ENCODE peak calls at places on chromosomes 12 and 14, in five cellular contexts. X is IMR-90, R is cardiac muscle cell, Y is SK-N-SH, M is hepatocyte. Q is an unnamed sample.

GRCh38 chr12:76029982-76030377 is 1.6 kb downstream of the PHLDA1 start:
- DNase-seq in X (peak; percentile 49), M (peak; percentile 35), Y (peak; percentile 49), R (peak; percentile 70), Q (peak; percentile 59)

GRCh38 chr12:4819654-4820053 is 90.1 kb upstream of the KCNA1 start:
- DNase-seq in X (peak; percentile 13), M (no peak), R (no peak), Y (no peak), Q (no peak)

GRCh38 chr12:70590051-70590450 is 47.2 kb downstream of the PTPRB start:
- DNase-seq in Y (peak; percentile 65), M (peak; percentile 86), X (peak; percentile 77), R (peak; percentile 90), Q (peak; percentile 63)

GRCh38 chr12:93632383-93632782 is 44.8 kb upstream of the CRADD start:
- DNase-seq in Y (no peak), M (no peak), R (no peak), X (no peak), Q (no peak)

GRCh38 chr12:25972783-25973182 is 14.3 kb downstream of the RASSF8 start:
- DNase-seq in X (peak; percentile 79), M (no peak), R (peak; percentile 74), Y (no peak), Q (no peak)

GRCh38 chr14:68749487-68750475 is 43.1 kb downstream of the ZFP36L1 start:
- DNase-seq in R (no peak), Y (no peak), X (peak; percentile 41), M (peak; percentile 76), Q (no peak)

GRCh38 chr14:104724981-104725771 is 1.1 kb downstream of the ADSS1 start:
- DNase-seq in M (peak; percentile 67), R (peak; percentile 62), X (no peak), Y (peak; percentile 84), Q (peak; percentile 93)

GRCh38 chr12:1047898-1048660 is 57.1 kb downstream of the ERC1 start:
- DNase-seq in R (no peak), M (no peak), X (no peak), Y (peak; percentile 66), Q (no peak)

GRCh38 chr14:23094666-23095195 is at the start of gene ACIN1:
- DNase-seq in Y (peak; percentile 82), X (peak; percentile 86), R (peak; percentile 92), M (peak; percentile 91), Q (peak; percentile 89)

GRCh38 chr14:104851896-104852663 is 13.0 kb upstream of the CEP170B start:
- DNase-seq in M (no peak), R (peak; percentile 8), X (no peak), Y (peak; percentile 17), Q (peak; percentile 58)

DNA sequence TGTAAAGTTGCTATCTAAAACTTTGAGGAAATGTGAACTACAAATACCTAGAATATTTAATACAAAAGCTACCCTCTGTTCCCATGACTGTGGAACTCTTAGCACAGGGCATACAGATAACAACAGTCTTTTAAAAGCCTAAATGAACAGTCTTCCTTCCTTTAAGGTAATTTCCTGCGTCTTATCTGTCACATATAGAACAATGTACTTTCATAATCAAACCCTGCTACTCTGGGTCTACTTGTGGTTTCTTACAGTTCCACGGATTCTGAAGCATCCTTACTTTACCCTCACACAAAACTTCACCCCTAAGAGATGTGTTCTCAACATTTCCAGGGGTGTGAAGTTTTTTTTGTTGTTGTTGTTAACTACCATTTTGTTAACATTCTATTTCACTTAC is 5.1 kb downstream of the PKP2 start:
- DNase-seq in R (peak; percentile 35), M (no peak), Y (no peak), X (no peak), Q (no peak)
- H3K4me3 ChIP-seq in R (peak overlapping the region; percentile 57), M (no peak overlapping the region), Y (no peak overlapping the region), X (no peak overlapping the region), Q (no peak overlapping the region)

DNA sequence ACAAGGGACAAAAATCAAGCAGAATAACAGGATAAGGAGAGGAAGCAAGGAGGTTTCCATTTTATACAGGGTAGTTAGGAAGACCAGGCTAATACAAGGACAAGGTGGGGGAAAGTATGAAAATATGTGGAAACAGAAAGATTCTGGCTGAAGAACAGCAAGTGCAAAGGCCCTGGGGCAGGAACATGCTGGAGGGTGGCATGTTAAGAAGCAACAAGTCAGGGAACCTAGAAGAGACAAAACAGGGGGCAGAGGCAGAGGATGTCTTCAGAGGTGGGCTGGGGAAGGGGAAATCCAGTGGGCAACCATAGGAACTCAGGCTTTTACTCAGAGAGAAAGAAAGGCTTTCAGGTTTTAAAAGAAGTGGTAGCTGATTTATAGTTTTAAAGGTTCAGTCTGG is 54.8 kb downstream of the NT5DC3 start:
- DNase-seq in Y (no peak), R (no peak), X (no peak), M (no peak), Q (no peak)
- H3K27me3 ChIP-seq in Y (no peaks in the 10 kb centered on the region), R (no peaks in the 10 kb centered on the region), X (no peaks in the 10 kb centered on the region), M (no peaks in the 10 kb centered on the region), Q (no peaks in the 10 kb centered on the region)

DNA sequence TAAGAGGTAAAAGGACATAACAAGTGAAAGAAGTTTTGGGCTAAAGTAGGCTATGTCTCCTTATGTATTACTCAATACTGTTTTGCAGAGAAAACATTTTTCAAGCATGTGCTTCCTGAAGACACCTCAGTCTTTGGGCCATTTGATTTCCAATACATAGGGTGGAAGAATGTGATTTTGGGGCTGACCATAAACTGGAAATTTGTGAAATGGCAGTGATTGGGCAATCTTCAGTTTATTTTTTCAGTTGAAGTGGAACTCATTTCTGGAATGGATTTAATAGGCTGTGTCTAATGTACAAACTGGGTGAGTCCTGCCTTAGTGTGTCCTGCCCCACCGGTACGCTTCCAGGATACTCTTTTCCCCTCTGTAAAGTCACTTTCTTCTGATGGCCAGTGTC is 2.8 kb upstream of the ACADS start:
- DNase-seq in Y (no peak), X (no peak), R (no peak), M (no peak), Q (no peak)
- H3K36me3 ChIP-seq in Y (peaks cover 38% of the 10 kb centered on the region), X (peaks cover 32% of the 10 kb centered on the region), R (peaks cover 49% of the 10 kb centered on the region), M (no peaks in the 10 kb centered on the region), Q (peaks cover 47% of the 10 kb centered on the region)

DNA sequence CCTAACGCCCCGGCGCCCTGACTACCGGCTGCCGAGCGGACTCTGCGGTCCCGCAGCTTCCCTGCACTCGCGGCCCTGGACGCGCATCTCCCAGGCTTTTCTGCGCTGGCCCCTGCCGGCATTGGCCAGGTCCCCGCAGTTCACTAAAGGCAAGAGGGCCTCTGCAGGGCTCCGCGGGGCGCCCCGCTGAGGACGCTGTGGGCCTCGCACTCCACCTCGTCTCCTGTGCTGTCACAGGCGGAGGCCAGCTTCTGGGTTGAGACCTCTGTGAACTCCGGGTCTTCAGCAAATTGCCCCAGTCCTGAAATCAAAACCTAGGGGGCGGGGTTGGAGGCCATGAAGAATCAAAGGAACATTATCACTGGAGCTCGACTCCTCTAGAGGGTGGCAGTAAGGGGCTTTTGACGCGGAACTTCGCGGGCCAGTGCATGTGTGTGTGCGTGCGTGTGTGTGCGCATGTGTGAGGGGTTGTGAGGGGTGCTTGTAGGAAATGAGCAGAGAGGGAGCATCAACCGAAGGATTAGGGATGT is 68.5 kb upstream of the CAPRIN2 start:
- DNase-seq in Y (no peak), R (peak; percentile 61), X (no peak), M (peak; percentile 74), Q (peak; percentile 79)
- H3K4me3 ChIP-seq in Y (no peak overlapping the region), R (no peak overlapping the region), X (no peak overlapping the region), M (peak overlapping the region; percentile 43), Q (peak overlapping the region; percentile 44)

DNA sequence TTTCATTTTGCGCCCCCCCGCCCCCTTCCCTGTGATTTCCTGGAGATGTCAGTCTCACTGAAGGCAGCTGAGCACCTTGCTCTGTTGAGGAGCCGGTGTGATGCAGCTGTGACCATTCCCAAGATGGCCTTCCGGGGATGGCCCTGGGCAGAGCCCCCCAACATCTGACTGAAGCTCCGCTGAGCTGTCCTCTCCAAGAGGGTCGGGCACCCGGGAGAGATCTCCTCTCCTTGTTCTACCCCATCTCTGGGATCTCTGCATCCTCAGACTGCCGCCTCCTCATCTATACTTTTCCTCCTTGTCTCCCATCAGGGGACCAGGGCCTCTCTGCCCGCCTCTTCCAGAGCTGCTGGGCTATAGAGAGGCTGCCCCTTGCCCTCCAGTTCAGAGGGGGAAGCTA is 965 bp upstream of the SMOC1 start:
- DNase-seq in M (no peak), Y (no peak), R (no peak), X (no peak), Q (peak; percentile 36)
- H3K27me3 ChIP-seq in M (peaks cover 33% of the 10 kb centered on the region), Y (peaks cover 13% of the 10 kb centered on the region), R (peaks cover 12% of the 10 kb centered on the region), X (peaks cover 2% of the 10 kb centered on the region), Q (peaks cover 37% of the 10 kb centered on the region)

GRCh38 chr12:56713345-56713744 is 11.8 kb downstream of the NACA start:
- DNase-seq in X (no peak), M (no peak), R (no peak), Y (no peak), Q (no peak)
- H3K36me3 ChIP-seq in X (peaks cover 38% of the 10 kb centered on the region), M (no peaks in the 10 kb centered on the region), R (peaks cover 33% of the 10 kb centered on the region), Y (peaks cover 47% of the 10 kb centered on the region), Q (peaks cover 28% of the 10 kb centered on the region)

DNA sequence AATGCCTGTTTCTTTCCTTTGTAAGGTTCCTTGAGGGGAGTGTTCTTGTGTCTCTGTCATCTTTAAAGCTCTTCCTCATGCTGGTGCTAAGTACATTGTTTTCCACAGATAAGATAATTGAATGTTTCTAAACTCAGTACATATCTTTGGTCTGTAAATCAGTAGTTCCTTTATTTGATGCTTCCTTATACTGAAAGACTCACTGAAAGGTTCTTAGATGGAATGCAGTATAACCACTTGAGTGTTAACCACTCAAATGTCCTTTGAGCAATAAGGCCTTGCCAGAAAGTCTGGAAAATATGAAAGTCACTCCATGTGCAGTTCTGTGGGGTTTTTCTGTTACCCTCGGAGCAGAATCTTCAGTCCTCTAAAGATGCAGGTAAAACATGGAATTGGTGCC is 23.0 kb upstream of the RNU6-8 start:
- DNase-seq in M (no peak), X (no peak), Y (no peak), R (no peak), Q (no peak)
- H3K4me3 ChIP-seq in M (no peak overlapping the region), X (no peak overlapping the region), Y (no peak overlapping the region), R (no peak overlapping the region), Q (no peak overlapping the region)

GRCh38 chr14:106530423-106531107 is 1004.2 kb downstream of the TMEM121 start:
- DNase-seq in R (no peak), Y (no peak), M (no peak), X (no peak), Q (no peak)
- H3K27me3 ChIP-seq in R (no peaks in the 10 kb centered on the region), Y (no peaks in the 10 kb centered on the region), M (no peaks in the 10 kb centered on the region), X (no peaks in the 10 kb centered on the region), Q (no peaks in the 10 kb centered on the region)

DNA sequence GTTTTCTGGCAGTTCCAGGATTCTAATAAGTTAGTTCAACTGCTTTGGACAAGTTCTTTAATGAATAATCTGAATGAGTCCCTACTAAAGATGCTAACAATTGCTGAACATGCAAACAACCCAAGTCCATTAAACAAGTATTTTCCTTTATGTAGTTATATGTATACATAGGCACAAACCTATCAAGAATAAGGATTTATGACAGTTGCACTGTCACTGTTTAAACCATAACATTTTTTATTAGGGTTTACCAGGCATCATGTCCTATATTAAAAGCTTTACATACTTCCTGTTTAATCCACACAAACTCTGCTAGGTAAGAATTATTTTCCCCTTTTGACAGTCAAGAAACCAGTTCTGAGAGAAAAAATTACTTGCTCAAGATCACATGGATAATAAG is 31.9 kb upstream of the COCH start:
- DNase-seq in X (no peak), Y (no peak), R (no peak), M (no peak), Q (no peak)
- H3K36me3 ChIP-seq in X (no peaks in the 10 kb centered on the region), Y (no peaks in the 10 kb centered on the region), R (no peaks in the 10 kb centered on the region), M (no peaks in the 10 kb centered on the region), Q (no peaks in the 10 kb centered on the region)

Q was measured in H7.